ENCODE peak calls at places on chromosomes 11 and 22, in four cellular contexts. One of them, this sample, is unnamed.

GRCh38 chr22:36244522-36245391 is 5.4 kb upstream of the APOL2 start:
- DNase-seq in psoas muscle: peak; percentile 77
- DNase-seq in sciatic nerve: no peak
- DNase-seq in M059J: peak; percentile 27
- DNase-seq in this sample: peak; percentile 48

GRCh38 chr11:109424893-109425292 is 2.9 kb downstream of the C11orf87 start:
- DNase-seq in psoas muscle: no peak
- DNase-seq in sciatic nerve: no peak
- DNase-seq in M059J: peak; percentile 34
- DNase-seq in this sample: peak; percentile 4

GRCh38 chr22:41668971-41669911 is 19.4 kb downstream of the SNU13 start:
- DNase-seq in psoas muscle: no peak
- DNase-seq in sciatic nerve: no peak
- DNase-seq in M059J: peak; percentile 82
- DNase-seq in this sample: peak; percentile 69

GRCh38 chr22:19886605-19887250 is 32.1 kb upstream of the GNB1L start:
- DNase-seq in psoas muscle: peak; percentile 57
- DNase-seq in sciatic nerve: peak; percentile 61
- DNase-seq in M059J: peak; percentile 36
- DNase-seq in this sample: peak; percentile 48

GRCh38 chr11:3939211-3939610 is 83.7 kb downstream of the STIM1 start:
- DNase-seq in psoas muscle: no peak
- DNase-seq in sciatic nerve: no peak
- DNase-seq in M059J: peak; percentile 84
- DNase-seq in this sample: peak; percentile 85

GRCh38 chr11:9226514-9226913 is 38.6 kb downstream of the DENND5A start:
- DNase-seq in psoas muscle: no peak
- DNase-seq in sciatic nerve: no peak
- DNase-seq in M059J: peak; percentile 26
- DNase-seq in this sample: no peak

GRCh38 chr11:19689281-19689975 is 23.2 kb upstream of the NAV2 start:
- DNase-seq in psoas muscle: no peak
- DNase-seq in sciatic nerve: no peak
- DNase-seq in M059J: no peak
- DNase-seq in this sample: no peak

GRCh38 chr11:3160252-3161031 is 4.7 kb downstream of the OSBPL5 start:
- DNase-seq in psoas muscle: peak; percentile 93
- DNase-seq in sciatic nerve: peak; percentile 94
- DNase-seq in M059J: peak; percentile 64
- DNase-seq in this sample: peak; percentile 77

GRCh38 chr11:55942785-55943392 is 6.7 kb upstream of the OR5I1 start:
- DNase-seq in psoas muscle: no peak
- DNase-seq in sciatic nerve: no peak
- DNase-seq in M059J: peak; percentile 19
- DNase-seq in this sample: peak; percentile 40

GRCh38 chr11:117919326-117920275 is 9.6 kb downstream of the TMPRSS13 start:
- DNase-seq in psoas muscle: no peak
- DNase-seq in sciatic nerve: peak; percentile 19
- DNase-seq in M059J: no peak
- DNase-seq in this sample: no peak

GRCh38 chr11:13782395-13783080 is 114.1 kb downstream of the FAR1 start:
- DNase-seq in psoas muscle: no peak
- DNase-seq in sciatic nerve: no peak
- DNase-seq in M059J: no peak
- DNase-seq in this sample: no peak

GRCh38 chr11:88709567-88709966 is 356.2 kb downstream of the GRM5 start:
- DNase-seq in psoas muscle: no peak
- DNase-seq in sciatic nerve: no peak
- DNase-seq in M059J: peak; percentile 50
- DNase-seq in this sample: no peak

GRCh38 chr22:22720201-22720723 is 75.8 kb downstream of the GGTLC2 start:
- DNase-seq in psoas muscle: no peak
- DNase-seq in sciatic nerve: no peak
- DNase-seq in M059J: peak; percentile 31
- DNase-seq in this sample: peak; percentile 33

GRCh38 chr11:125987066-125987641 is 41.3 kb downstream of the VSIG10L2 start:
- DNase-seq in psoas muscle: no peak
- DNase-seq in sciatic nerve: no peak
- DNase-seq in M059J: no peak
- DNase-seq in this sample: no peak

GRCh38 chr11:118898400-118899295 is 15.0 kb downstream of the CXCR5 start:
- DNase-seq in psoas muscle: peak; percentile 58
- DNase-seq in sciatic nerve: no peak
- DNase-seq in M059J: no peak
- DNase-seq in this sample: no peak

GRCh38 chr22:42317691-42318547 is 47.5 kb upstream of the TCF20 start:
- DNase-seq in psoas muscle: no peak
- DNase-seq in sciatic nerve: no peak
- DNase-seq in M059J: no peak
- DNase-seq in this sample: peak; percentile 40